ENCODE peak calls at places on chromosomes 16 and 17, in four cellular contexts. E, L, D and A are unnamed samples. For H3K4me1, the result is how much of the 10 kb centered on the place peaks cover.

GRCh38 chr17:8059131-8059530 is 20.3 kb downstream of the ALOX15B start:
- DNase-seq in E (no peak), L (no peak), D (no peak), A (no peak)

GRCh38 chr17:70375406-70375805 is 206.1 kb downstream of the KCNJ2 start:
- DNase-seq in E (no peak), L (no peak), D (no peak), A (no peak)

GRCh38 chr16:72083778-72084404 is 9.5 kb downstream of the TXNL4B start:
- DNase-seq in E (no peak), L (no peak), D (no peak), A (no peak)

GRCh38 chr16:86806181-86806837 is 228.0 kb downstream of the FOXL1 start:
- DNase-seq in E (no peak), L (no peak), D (no peak), A (no peak)

GRCh38 chr16:23424292-23424958 is 28.6 kb downstream of the COG7 start:
- DNase-seq in E (no peak), L (no peak), D (no peak), A (no peak)

GRCh38 chr16:14241631-14242030 is 170.5 kb downstream of the MRTFB start:
- DNase-seq in E (no peak), L (no peak), D (no peak), A (no peak)

GRCh38 chr16:56743840-56744239 is 13.9 kb downstream of the NUP93 start:
- DNase-seq in E (no peak), L (peak), D (peak), A (no peak)

GRCh38 chr17:15392326-15392739 is 50.9 kb upstream of the TEKT3 start:
- DNase-seq in E (no peak), L (no peak), D (no peak), A (no peak)

GRCh38 chr17:61695779-61696337 is 104.8 kb upstream of the NACA2 start:
- DNase-seq in E (no peak), L (no peak), D (no peak), A (no peak)

GRCh38 chr16:705748-706188 is at the start of gene FBXL16:
- DNase-seq in E (peak), L (no peak), D (no peak), A (no peak)

GRCh38 chr17:28796062-28796461 is 46.5 kb downstream of the FAM222B start:
- DNase-seq in E (no peak), L (no peak), D (no peak), A (no peak)

GRCh38 chr17:10032142-10032541 is 127.1 kb upstream of the RCVRN start:
- DNase-seq in E (no peak), L (no peak), D (no peak), A (no peak)

GRCh38 chr17:7239091-7240027 is at the start of gene PHF23:
- DNase-seq in E (peak), L (peak), D (peak), A (peak)

GRCh38 chr16:2857451-2858244 is at the start of gene PRSS22:
- DNase-seq in E (peak), L (no peak), D (no peak), A (no peak)

GRCh38 chr17:15510361-15510760 is 42.9 kb upstream of the CDRT4 start:
- DNase-seq in E (no peak), L (peak), D (no peak), A (peak)

GRCh38 chr17:57999496-58000017 is 7.5 kb downstream of the SRSF1 start:
- DNase-seq in E (peak), L (no peak), D (no peak), A (no peak)

GRCh38 chr16:24525970-24526559 is 13.3 kb upstream of the RBBP6 start:
- DNase-seq in E (no peak), L (peak), D (no peak), A (no peak)

GRCh38 chr16:52621651-52622050 is 74.7 kb upstream of the TOX3 start:
- DNase-seq in E (no peak), L (no peak), D (no peak), A (no peak)

GRCh38 chr16:17469011-17469741 is 1.6 kb downstream of the XYLT1 start:
- DNase-seq in E (peak), L (peak), D (no peak), A (no peak)

GRCh38 chr17:59002126-59002525 is 104.6 kb downstream of the TRIM37 start:
- DNase-seq in E (no peak), L (no peak), D (no peak), A (no peak)

GRCh38 chr17:59607817-59608403 is 11.8 kb upstream of the CLTC start:
- DNase-seq in E (peak), L (no peak), D (no peak), A (no peak)

GRCh38 chr16:13919330-13919682 is 648 bp upstream of the ERCC4 start:
- DNase-seq in E (peak), L (no peak), D (no peak), A (no peak)

GRCh38 chr16:4415538-4416199 is 727 bp downstream of the CORO7 start:
- DNase-seq in E (peak), L (peak), D (no peak), A (no peak)

GRCh38 chr17:34647511-34647910 is 68.1 kb downstream of the TMEM132E start:
- DNase-seq in E (no peak), L (no peak), D (no peak), A (no peak)

GRCh38 chr16:47943235-47943634 is 212.6 kb downstream of the ABCC12 start:
- DNase-seq in E (no peak), L (no peak), D (no peak), A (no peak)

GRCh38 chr17:49247949-49248348 is 17.4 kb upstream of the PHOSPHO1 start:
- DNase-seq in E (no peak), L (no peak), D (no peak), A (no peak)

GRCh38 chr17:59711936-59712335 is 4.5 kb downstream of the VMP1 start:
- DNase-seq in E (no peak), L (no peak), D (no peak), A (no peak)

GRCh38 chr16:60166-60565 is 6.5 kb downstream of the SNRNP25 start:
- DNase-seq in E (no peak), L (no peak), D (no peak), A (no peak)

GRCh38 chr16:20768121-20768520 is 4.3 kb downstream of the ACSM3 start:
- DNase-seq in E (no peak), L (no peak), D (no peak), A (no peak)

GRCh38 chr17:78236362-78237127 is 5.1 kb downstream of the TMEM235 start:
- DNase-seq in E (no peak), L (no peak), D (no peak), A (no peak)

GRCh38 chr17:13647551-13647950 is 45.8 kb upstream of the HS3ST3A1 start:
- DNase-seq in E (no peak), L (no peak), D (no peak), A (no peak)

GRCh38 chr16:30764086-30764485 is 2.0 kb downstream of the RNF40 start:
- DNase-seq in E (no peak), L (no peak), D (no peak), A (no peak)

GRCh38 chr17:81191646-81192045 is 25.6 kb upstream of the AATK start:
- DNase-seq in E (no peak), L (no peak), D (no peak), A (no peak)

DNA sequence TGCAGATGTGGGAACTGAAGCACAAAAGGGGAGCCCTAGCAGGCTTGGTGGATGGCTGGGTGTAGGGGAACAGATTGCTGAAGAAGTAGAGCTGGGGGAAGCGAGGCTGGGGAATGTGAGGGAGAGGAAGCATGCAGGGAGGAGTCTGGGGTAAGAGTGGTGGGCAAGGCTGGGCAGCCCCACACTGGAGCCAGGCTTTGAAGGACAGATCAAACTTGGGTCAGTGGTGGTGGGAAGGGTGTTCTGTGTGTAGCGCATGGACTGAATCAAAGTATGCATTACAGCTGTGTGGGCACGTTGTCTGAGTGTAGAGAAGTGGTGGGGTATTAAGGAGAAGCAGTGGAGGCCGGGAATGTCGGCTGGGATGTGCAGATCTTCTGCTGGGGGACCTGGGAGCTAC is 116.0 kb downstream of the CYLD start:
- DNase-seq in E (no peak), L (no peak), D (no peak), A (no peak)
- H3K4me1 ChIP-seq in E (under half), L (under half), D (under half), A (under half)

DNA sequence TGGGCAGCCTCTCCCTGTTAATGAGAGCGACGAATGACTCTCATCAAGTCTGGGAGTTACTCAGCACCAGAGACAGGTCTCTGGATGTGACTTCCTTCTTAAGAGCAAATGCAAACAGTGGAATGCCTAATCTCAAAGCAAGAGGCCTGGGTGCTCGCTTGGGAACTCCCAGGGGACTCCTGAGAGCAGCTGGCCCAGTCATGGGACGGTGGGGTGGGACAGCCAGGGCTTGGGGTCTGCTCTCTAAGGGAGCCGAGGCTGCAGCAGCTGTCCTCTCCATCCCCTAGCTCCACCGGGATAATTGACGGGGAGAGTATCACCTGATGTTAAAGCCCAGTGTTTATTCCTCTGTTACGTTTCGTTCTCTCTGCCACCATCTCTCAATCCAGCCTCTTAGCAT is 35.2 kb upstream of the CRHR1 start:
- DNase-seq in E (no peak), L (no peak), D (no peak), A (no peak)
- H3K4me3 ChIP-seq in E (no peak), L (no peak), D (no peak), A (no peak)

GRCh38 chr17:37661372-37662014 is 18.2 kb upstream of the DDX52 start:
- DNase-seq in E (no peak), L (no peak), D (no peak), A (no peak)
- TF ChIP-seq CTCF in E (peak), L (no peak), D (no peak), A (no peak)

GRCh38 chr16:11045846-11046245 is 101.5 kb downstream of the CLEC16A start:
- DNase-seq in E (no peak), L (no peak), D (no peak), A (no peak)

GRCh38 chr16:11047939-11048500 is 103.7 kb downstream of the CLEC16A start:
- DNase-seq in E (no peak), L (no peak), D (no peak), A (no peak)

GRCh38 chr16:11049396-11050059 is 105.2 kb downstream of the CLEC16A start:
- DNase-seq in E (peak), L (peak), D (no peak), A (no peak)

GRCh38 chr16:11045441-11045840 is 101.1 kb downstream of the CLEC16A start:
- DNase-seq in E (no peak), L (no peak), D (no peak), A (no peak)

GRCh38 chr16:11047057-11047456 is 102.7 kb downstream of the CLEC16A start:
- DNase-seq in E (no peak), L (no peak), D (no peak), A (no peak)
- H3K4me1 ChIP-seq in E (under half), L (under half), D (under half), A (under half)

GRCh38 chr16:89045881-89046280 is 47.8 kb upstream of the ACSF3 start:
- DNase-seq in E (no peak), L (no peak), D (no peak), A (no peak)

GRCh38 chr16:89044394-89045180 is 49.1 kb upstream of the ACSF3 start:
- DNase-seq in E (no peak), L (no peak), D (no peak), A (no peak)

GRCh38 chr16:89043636-89044393 is 49.8 kb upstream of the ACSF3 start:
- DNase-seq in E (no peak), L (no peak), D (no peak), A (no peak)

GRCh38 chr16:89046491-89046890 is 47.2 kb upstream of the ACSF3 start:
- DNase-seq in E (no peak), L (no peak), D (no peak), A (no peak)

DNA sequence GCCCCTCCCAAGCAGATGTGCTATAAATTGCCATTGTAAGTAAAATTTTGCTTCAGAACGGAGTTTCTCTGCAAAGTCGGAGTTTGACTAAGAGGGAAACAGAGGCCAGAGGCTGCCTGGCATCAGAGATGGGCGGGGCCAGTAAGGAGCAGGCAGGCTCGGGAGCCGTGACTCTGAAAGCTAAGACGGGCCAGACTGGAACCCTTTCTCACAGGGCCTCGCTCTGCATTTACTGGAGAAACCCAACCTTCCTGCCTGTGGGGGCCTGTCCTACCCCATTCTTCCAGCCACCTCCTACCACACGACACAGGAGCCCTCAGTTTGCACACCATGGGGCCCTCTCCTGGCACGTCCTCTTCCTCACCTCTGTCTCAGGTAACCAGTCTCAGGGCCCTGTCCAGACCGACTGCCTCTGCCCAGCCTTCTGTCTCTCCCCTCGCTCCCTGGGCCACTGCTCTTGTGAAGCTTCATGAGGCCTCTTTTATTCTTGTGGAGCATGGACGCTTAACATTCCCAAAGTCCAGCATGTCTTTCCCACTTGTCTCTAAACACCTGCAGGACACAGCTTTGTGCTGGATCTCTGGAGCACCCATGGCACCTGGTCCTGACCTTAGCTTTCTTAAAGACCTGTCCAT is 48.4 kb upstream of the ACSF3 start:
- DNase-seq in E (no peak), L (no peak), D (no peak), A (no peak)
- H3K4me3 ChIP-seq in E (no peak), L (no peak), D (no peak), A (no peak)